ENCODE peak calls at places on chromosome 22, in ten cellular contexts. N is Panc1, G is thyroid gland, H is tibial artery, X is pancreas, L is psoas muscle, Q is H1, C is A549, K is SK-N-SH, B is stomach. J is an unnamed sample.

GRCh38 chr22:38618258-38618657 is 37.9 kb downstream of the FAM227A start:
- DNase-seq in Q (no peak), H (no peak), B (no peak), G (no peak), L (no peak), X (no peak), K (no peak), N (no peak), C (no peak), J (no peak)

GRCh38 chr22:49014227-49015201 is 813.2 kb downstream of the BRD1 start:
- DNase-seq in Q (peak), N (no peak), X (no peak), B (peak), K (peak), C (no peak), G (no peak), H (peak), L (no peak), J (no peak)

GRCh38 chr22:32745251-32745995 is 56.1 kb upstream of the TIMP3 start:
- DNase-seq in B (no peak), K (peak), C (no peak), G (no peak), L (peak), H (peak), N (no peak), Q (no peak), X (no peak), J (peak)

GRCh38 chr22:50731811-50732624 is 6.0 kb upstream of the ACR start:
- DNase-seq in L (peak), H (no peak), N (no peak), G (peak), B (peak), X (peak), K (peak), Q (peak), C (peak), J (peak)

GRCh38 chr22:19216579-19216978 is 38.0 kb upstream of the SLC25A1 start:
- DNase-seq in Q (no peak), N (no peak), B (no peak), K (no peak), G (no peak), X (no peak), L (no peak), C (no peak), H (no peak), J (no peak)

GRCh38 chr22:29032584-29032983 is 29.0 kb downstream of the C22orf31 start:
- DNase-seq in Q (no peak), B (peak), X (no peak), K (no peak), H (no peak), L (no peak), C (peak), G (peak), N (no peak), J (no peak)

GRCh38 chr22:21990449-21991308 is 8.1 kb upstream of the TOP3B start:
- DNase-seq in K (no peak), H (no peak), L (no peak), X (no peak), G (no peak), N (no peak), B (no peak), C (no peak), Q (no peak), J (no peak)

GRCh38 chr22:44192811-44193536 is 12.2 kb downstream of the PARVG start:
- DNase-seq in H (no peak), C (no peak), N (no peak), G (no peak), B (no peak), X (no peak), L (no peak), K (no peak), Q (no peak), J (no peak)

GRCh38 chr22:33401291-33401690 is 343.1 kb upstream of the SYN3 start:
- DNase-seq in Q (no peak), G (no peak), X (no peak), K (no peak), N (no peak), C (peak), L (no peak), B (no peak), H (no peak), J (no peak)

GRCh38 chr22:30314918-30315317 is 11.8 kb downstream of the TBC1D10A start:
- DNase-seq in N (no peak), K (no peak), Q (no peak), L (no peak), G (no peak), H (no peak), X (no peak), B (no peak), C (no peak), J (no peak)

GRCh38 chr22:29207231-29207550 is 1.5 kb downstream of the EMID1 start:
- DNase-seq in B (no peak), K (no peak), G (no peak), Q (no peak), N (no peak), H (no peak), L (no peak), C (no peak), X (peak), J (no peak)

GRCh38 chr22:20607157-20607907 is 99.9 kb downstream of the MED15 start:
- DNase-seq in B (no peak), K (peak), H (no peak), X (peak), G (peak), C (no peak), L (no peak), Q (peak), N (no peak), J (no peak)

GRCh38 chr22:48807155-48807554 is 1020.5 kb downstream of the BRD1 start:
- DNase-seq in B (no peak), L (no peak), K (no peak), H (no peak), G (no peak), C (no peak), X (no peak), N (no peak), Q (no peak), J (no peak)

GRCh38 chr22:19036523-19037273 is 85.5 kb downstream of the DGCR2 start:
- DNase-seq in G (no peak), N (no peak), B (no peak), Q (no peak), K (no peak), X (peak), H (peak), L (no peak), C (peak), J (no peak)

GRCh38 chr22:23281406-23282088 is 101.2 kb downstream of the BCR start:
- DNase-seq in X (peak), B (peak), K (peak), H (peak), C (peak), Q (peak), L (peak), G (peak), N (peak), J (peak)

GRCh38 chr22:19808873-19809478 is 45.7 kb downstream of the GNB1L start:
- DNase-seq in X (no peak), L (no peak), H (no peak), Q (no peak), B (no peak), N (no peak), G (peak), C (no peak), K (no peak), J (peak)

GRCh38 chr22:19936513-19936912 is 5.1 kb upstream of the COMT start:
- DNase-seq in B (no peak), N (no peak), H (no peak), Q (no peak), G (no peak), C (no peak), L (no peak), K (no peak), X (no peak), J (no peak)

GRCh38 chr22:37427128-37427710 is at the start of gene ELFN2:
- DNase-seq in Q (no peak), B (peak), N (no peak), H (no peak), X (no peak), L (no peak), C (no peak), K (peak), G (peak), J (no peak)
- H3K27ac ChIP-seq in Q (no peak), B (no peak), N (no peak), H (no peak), X (no peak), L (no peak), C (peak), K (no peak), G (no peak), J (no peak)

DNA sequence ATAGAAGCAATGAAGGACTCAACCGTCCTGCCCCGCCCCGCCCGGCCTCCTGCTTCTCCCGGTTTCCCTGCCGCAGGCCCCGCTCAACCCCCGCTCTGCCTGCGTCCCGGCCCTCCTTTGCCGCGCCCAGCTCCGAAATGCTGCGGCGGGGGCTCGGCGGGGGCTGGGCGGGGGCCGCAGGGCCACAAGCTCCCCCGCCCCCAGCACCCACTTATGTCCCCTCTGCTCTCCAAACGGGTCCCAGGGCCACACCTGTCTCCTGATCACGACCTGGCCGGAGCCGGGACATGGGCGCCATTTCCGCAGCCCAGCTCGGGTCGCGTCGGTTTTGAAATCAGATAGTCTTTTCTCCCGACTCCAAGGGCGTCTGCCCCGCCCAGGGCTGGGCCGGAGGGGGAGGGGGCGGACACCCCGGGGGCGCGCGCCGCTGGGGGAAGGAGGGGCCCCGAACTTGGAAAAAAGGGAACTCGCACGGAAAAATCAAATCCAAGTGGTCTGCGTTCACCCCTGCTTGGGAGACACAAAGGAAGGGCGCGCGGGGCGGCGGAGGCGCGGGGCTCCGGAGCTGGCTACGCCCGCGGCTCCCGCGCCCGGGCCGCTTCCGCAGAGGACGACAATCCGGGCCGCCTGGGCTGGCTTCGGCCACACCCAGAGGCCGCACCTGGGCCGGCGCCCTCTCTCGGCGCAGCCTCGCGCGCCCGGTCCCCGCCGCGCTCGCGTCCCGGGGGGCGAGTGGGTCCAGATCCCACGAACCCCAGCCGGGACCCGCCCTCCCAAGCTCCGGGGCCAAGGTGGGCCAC is 70.5 kb upstream of the EP300 start:
- DNase-seq in C (peak), G (peak), Q (peak), L (peak), K (peak), B (peak), X (peak), N (no peak), H (peak), J (peak)
- TF ChIP-seq CTCF in C (peak), G (peak), Q (no peak), L (peak), K (no peak), B (no peak), X (no peak), N (no peak), H (no peak), J (no peak)

GRCh38 chr22:42905217-42905616 is 48.1 kb upstream of the ARFGAP3 start:
- DNase-seq in H (no peak), K (no peak), N (no peak), Q (no peak), X (peak), C (no peak), B (peak), G (peak), L (no peak), J (no peak)

GRCh38 chr22:42902875-42903510 is 45.9 kb upstream of the ARFGAP3 start:
- DNase-seq in G (no peak), H (no peak), N (no peak), Q (no peak), L (no peak), B (no peak), C (no peak), K (no peak), X (no peak), J (no peak)

GRCh38 chr22:42901790-42902508 is 44.9 kb upstream of the ARFGAP3 start:
- DNase-seq in G (no peak), H (no peak), B (no peak), C (no peak), L (peak), N (no peak), Q (no peak), K (no peak), X (no peak), J (peak)

GRCh38 chr22:42905702-42906183 is 48.7 kb upstream of the ARFGAP3 start:
- DNase-seq in Q (no peak), N (no peak), L (peak), B (peak), H (peak), K (peak), C (no peak), G (peak), X (peak), J (peak)

DNA sequence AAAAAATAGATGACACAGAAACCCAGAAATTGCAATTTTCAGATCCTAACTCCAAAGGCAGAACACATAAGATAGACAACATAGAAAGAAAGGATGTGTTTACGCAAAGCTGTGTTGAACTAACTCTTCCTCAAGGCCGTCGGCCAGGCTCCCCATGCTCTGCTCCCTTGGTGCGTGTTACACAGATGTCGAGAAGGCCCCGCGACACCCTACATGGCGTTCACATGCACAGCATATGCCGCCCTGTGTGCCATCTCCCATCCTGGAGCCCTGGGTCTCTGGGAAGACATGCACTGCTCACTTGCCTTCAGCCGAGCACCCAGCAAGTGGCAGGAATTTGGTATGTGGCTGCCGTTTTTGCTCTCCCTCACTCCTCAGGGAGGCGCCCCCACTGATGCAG is 47.0 kb upstream of the ARFGAP3 start:
- DNase-seq in C (no peak), K (no peak), L (no peak), N (no peak), B (no peak), Q (no peak), X (no peak), H (no peak), G (no peak), J (no peak)
- H3K27ac ChIP-seq in C (no peak), K (no peak), L (peak), N (no peak), B (peak), Q (no peak), X (peak), H (peak), G (no peak), J (no peak)

DNA sequence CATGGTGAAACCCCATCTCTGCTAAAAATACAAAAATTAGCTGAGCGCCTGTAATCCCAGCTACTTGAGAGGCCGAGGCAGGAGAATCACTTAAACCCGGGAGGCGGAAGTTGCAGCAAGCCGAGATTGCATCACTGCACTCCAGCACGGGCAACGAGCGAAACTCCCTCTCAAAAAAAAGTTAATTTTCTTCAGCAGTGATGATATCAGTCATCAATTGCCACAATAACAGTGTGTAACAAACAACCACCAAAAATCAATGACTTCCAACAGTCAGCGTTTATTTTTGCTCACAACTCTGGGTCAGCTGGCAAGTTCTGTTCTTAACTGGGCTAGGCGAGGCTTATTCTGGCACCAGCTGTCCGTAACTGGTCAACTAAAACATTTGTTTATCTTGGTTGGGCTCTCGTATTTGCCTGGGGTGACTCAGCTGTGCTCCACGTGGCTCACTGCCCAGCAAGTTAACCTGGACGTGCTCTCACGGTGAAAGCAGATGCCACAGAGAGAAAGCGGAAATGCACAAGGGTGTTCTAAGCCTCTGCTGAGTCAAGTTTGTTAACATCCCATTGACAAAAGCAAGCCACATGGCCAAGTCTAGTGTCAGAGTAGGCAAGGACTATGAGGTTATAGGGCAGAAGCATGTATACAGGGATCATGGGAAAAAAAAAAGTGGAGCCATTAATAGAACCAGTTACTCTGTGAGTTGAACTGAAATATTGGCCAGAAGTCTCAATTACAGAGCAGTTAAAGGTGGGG is 52.1 kb downstream of the LHFPL7 start:
- DNase-seq in H (peak), Q (no peak), C (peak), B (peak), N (peak), L (peak), K (peak), X (peak), G (peak), J (peak)
- TF ChIP-seq CTCF in H (no peak), Q (no peak), C (no peak), B (no peak), N (no peak), L (no peak), K (no peak), X (no peak), G (no peak), J (no peak)

GRCh38 chr22:45602824-45603301 is 68.8 kb upstream of the ATXN10 start:
- DNase-seq in C (peak), B (no peak), Q (peak), L (no peak), X (peak), N (no peak), H (no peak), K (peak), G (no peak), J (no peak)
- H3K27ac ChIP-seq in C (peak), B (no peak), Q (no peak), L (no peak), X (no peak), N (no peak), H (no peak), K (peak), G (no peak), J (no peak)

GRCh38 chr22:47628477-47629272 is 866.2 kb downstream of the TBC1D22A start:
- DNase-seq in N (no peak), B (peak), H (no peak), Q (no peak), L (no peak), X (no peak), C (no peak), K (no peak), G (no peak), J (no peak)

GRCh38 chr22:47625013-47625385 is 862.5 kb downstream of the TBC1D22A start:
- DNase-seq in N (no peak), G (no peak), Q (peak), K (no peak), C (no peak), B (no peak), X (no peak), L (no peak), H (no peak), J (no peak)

GRCh38 chr22:47627561-47628253 is 865.3 kb downstream of the TBC1D22A start:
- DNase-seq in B (no peak), L (no peak), Q (no peak), H (no peak), X (no peak), C (no peak), K (no peak), N (no peak), G (no peak), J (no peak)

GRCh38 chr22:47625531-47626427 is 863.3 kb downstream of the TBC1D22A start:
- DNase-seq in X (no peak), L (no peak), G (no peak), N (no peak), B (no peak), C (no peak), H (no peak), Q (no peak), K (no peak), J (no peak)

DNA sequence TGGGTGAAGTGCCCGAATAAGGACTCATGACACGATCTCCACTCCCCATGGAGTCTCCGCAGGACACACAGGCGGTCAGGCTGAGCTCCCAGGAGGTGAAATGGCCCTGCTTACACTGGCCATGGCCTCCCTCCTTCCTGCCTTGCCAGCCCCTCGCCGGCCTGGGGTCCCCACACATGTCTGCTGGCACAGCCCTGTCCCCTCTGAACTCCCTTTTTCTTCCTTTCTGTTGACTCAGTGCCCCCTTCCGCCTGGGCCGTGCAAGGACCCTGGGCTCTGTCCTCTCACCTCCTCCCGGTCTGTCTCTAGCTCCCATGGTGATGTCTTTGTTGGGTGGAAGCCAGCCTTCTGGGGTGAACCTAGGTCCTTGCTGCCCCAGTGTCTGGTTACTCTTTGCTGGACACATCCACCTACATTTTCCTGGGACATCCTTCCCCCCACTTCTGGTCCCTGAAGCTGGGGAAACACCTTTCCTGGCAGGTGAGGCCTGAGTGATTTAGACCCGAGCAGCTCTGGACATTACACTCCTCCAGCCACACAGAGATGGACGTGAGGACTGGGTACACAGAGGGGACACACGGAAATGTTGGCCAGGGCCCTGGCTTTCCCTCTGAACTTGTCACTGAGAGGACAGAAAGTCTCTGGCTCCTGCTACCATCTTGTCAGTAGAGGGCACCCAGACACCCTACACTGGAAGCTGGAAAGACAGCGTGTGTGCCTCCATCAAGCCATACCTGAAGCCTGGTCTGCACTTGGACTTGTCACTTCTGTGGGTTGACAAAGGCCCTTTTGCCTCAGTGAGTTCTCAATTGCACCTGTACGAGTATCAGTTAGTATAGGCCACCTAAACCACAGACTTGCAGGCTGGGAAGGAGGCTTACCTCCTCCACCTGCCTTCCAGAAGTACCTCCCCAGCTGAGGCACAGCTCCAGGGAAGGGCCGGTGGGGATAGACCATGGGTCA is 864.3 kb downstream of the TBC1D22A start:
- DNase-seq in K (no peak), L (no peak), C (peak), G (no peak), Q (no peak), H (no peak), N (no peak), B (no peak), X (no peak), J (no peak)
- TF ChIP-seq CTCF in K (no peak), L (no peak), C (no peak), G (no peak), Q (peak), H (no peak), N (no peak), B (no peak), X (no peak), J (no peak)

J was measured in heart right ventricle.